ENCODE peak calls at places on chromosomes 4 and X, in four cellular contexts. Z is hepatocyte, P is cardiac fibroblast, B is left ventricle myocardium inferior. M is an unnamed sample.

GRCh38 chr4:105374071-105374470 is 99.8 kb downstream of the PPA2 start:
- DNase-seq in Z (no peak), P (no peak), B (no peak), M (no peak)

GRCh38 chrX:155957843-155958242 is 39.7 kb upstream of the IL9R start:
- DNase-seq in Z (no peak), P (no peak), B (no peak), M (no peak)

GRCh38 chrX:150365953-150366911 is 3.1 kb downstream of the MAMLD1 start:
- DNase-seq in Z (peak; percentile 70), P (peak; percentile 43), B (peak; percentile 48), M (no peak)

GRCh38 chr4:3306465-3306864 is 13.6 kb downstream of the RGS12 start:
- DNase-seq in Z (no peak), P (no peak), B (no peak), M (no peak)

GRCh38 chrX:40996886-40997530 is 88.2 kb upstream of the USP9X start:
- DNase-seq in Z (peak; percentile 78), P (peak; percentile 86), B (no peak), M (no peak)

GRCh38 chr4:26692014-26692726 is 108.3 kb downstream of the TBC1D19 start:
- DNase-seq in Z (no peak), P (peak; percentile 8), B (no peak), M (no peak)

GRCh38 chr4:78612398-78613005 is 60.9 kb downstream of the ANXA3 start:
- DNase-seq in Z (peak; percentile 49), P (peak; percentile 75), B (no peak), M (no peak)

GRCh38 chr4:146742416-146742815 is 103.7 kb downstream of the POU4F2 start:
- DNase-seq in Z (no peak), P (no peak), B (no peak), M (no peak)

GRCh38 chr4:25976780-25977179 is 62.8 kb downstream of the SMIM20 start:
- DNase-seq in Z (no peak), P (no peak), B (no peak), M (no peak)

GRCh38 chr4:76194325-76194724 is 19.3 kb downstream of the SCARB2 start:
- DNase-seq in Z (peak; percentile 44), P (peak; percentile 97), B (no peak), M (no peak)

GRCh38 chr4:163251204-163251603 is 81.2 kb downstream of the NPY1R start:
- DNase-seq in Z (no peak), P (no peak), B (no peak), M (no peak)

GRCh38 chr4:10006236-10006603 is 15.1 kb downstream of the SLC2A9 start:
- DNase-seq in Z (peak; percentile 48), P (peak; percentile 85), B (no peak), M (no peak)

GRCh38 chr4:25818293-25819240 is 44.2 kb downstream of the SEL1L3 start:
- DNase-seq in Z (no peak), P (peak; percentile 60), B (no peak), M (no peak)

GRCh38 chr4:149784018-149784417 is 31.6 kb downstream of the IQCM start:
- DNase-seq in Z (no peak), P (peak; percentile 77), B (no peak), M (no peak)

GRCh38 chrX:12423346-12423745 is 285.1 kb downstream of the FRMPD4 start:
- DNase-seq in Z (no peak), P (no peak), B (no peak), M (no peak)

GRCh38 chr4:89724716-89725115 is 112.2 kb downstream of the SNCA start:
- DNase-seq in Z (no peak), P (peak; percentile 43), B (no peak), M (no peak)

DNA sequence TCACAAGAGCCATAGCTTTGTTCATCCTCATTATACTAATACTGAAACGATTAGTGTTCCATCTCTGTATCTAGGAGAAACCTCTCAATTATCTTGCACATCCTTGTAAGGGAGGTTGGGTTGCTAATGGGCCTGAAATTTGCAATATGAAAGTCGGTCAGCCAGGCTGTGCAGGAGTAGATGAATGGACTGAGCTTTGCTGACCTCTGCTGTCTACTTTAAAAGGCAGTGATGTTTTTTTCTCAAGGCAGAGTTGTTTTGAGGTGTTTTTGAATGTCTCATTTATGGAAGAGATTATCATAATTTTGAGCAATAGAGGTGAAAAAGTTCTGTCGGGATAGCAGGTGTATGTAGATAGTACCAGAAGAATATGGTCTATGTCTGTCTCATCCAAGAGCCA is 47.9 kb upstream of the LINC00632 start:
- DNase-seq in Z (no peak), P (peak; percentile 0), B (no peak), M (no peak)
- TF ChIP-seq CTCF in Z (peak; percentile 27), P (no peak), B (no peak), M (no peak)

GRCh38 chr4:144562019-144562740 is 83.8 kb upstream of the HHIP start:
- DNase-seq in Z (peak; percentile 23), P (peak; percentile 29), B (no peak), M (no peak)
- TF ChIP-seq CTCF in Z (no peak), P (no peak), B (no peak), M (no peak)

DNA sequence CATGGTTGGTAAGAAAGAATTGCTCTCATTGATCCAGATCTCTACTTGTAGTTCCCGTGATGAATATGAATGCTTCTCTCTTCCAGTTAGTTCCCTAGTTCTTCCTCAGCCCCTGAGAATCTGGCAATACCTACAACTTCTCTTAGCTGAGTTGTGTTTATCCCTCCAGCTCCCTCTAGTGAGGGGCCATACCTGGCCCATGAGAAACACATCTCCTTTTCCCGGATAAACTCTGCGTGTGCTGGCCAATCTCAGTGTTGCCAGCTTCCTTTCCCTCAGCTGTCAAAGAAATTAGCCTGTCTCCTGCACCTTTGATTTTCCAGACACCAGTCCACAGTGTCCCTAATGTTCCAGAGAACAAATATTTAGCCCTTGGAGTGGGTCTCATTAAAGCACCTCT is 5.7 kb downstream of the CBLL2 start:
- DNase-seq in Z (no peak), P (peak; percentile 5), B (no peak), M (no peak)
- TF ChIP-seq CTCF in Z (no peak), P (no peak), B (peak; percentile 20), M (no peak)

GRCh38 chr4:37522996-37523395 is 163.2 kb downstream of the RELL1 start:
- DNase-seq in Z (no peak), P (peak; percentile 2), B (no peak), M (no peak)
- TF ChIP-seq CTCF in Z (no peak), P (no peak), B (no peak), M (no peak)

GRCh38 chr4:153535735-153536494 is 69.8 kb downstream of the TMEM131L start:
- DNase-seq in Z (no peak), P (peak; percentile 36), B (no peak), M (no peak)
- TF ChIP-seq CTCF in Z (no peak), P (no peak), B (no peak), M (no peak)

M was measured in activated B cell treated with CpG ODN at 0.5 μM for 24 hours.